ENCODE peak calls at places on chromosomes 12 and 14, in five cellular contexts. One of them, this sample, is unnamed.

GRCh38 chr12:117134059-117134458 is 34.8 kb upstream of the TESC start:
- DNase-seq in MM.1S: peak
- DNase-seq in stimulated activated CD4-positive, alpha-beta T cell treated with anti-CD3 and anti-CD28 coated beads, Interleukin-2, amount 100 ng/mL, for 24 hours: peak
- DNase-seq in stimulated activated CD8-positive, alpha-beta memory T cell treated with anti-CD3 and anti-CD28 coated beads, Interleukin-15, amount 100 ng/mL, for 24 hours: no peak
- DNase-seq in HFFc6: no peak
- DNase-seq in this sample: peak

GRCh38 chr12:129927316-129927900 is 23.6 kb upstream of the TMEM132D start:
- DNase-seq in MM.1S: no peak
- DNase-seq in stimulated activated CD4-positive, alpha-beta T cell treated with anti-CD3 and anti-CD28 coated beads, Interleukin-2, amount 100 ng/mL, for 24 hours: no peak
- DNase-seq in stimulated activated CD8-positive, alpha-beta memory T cell treated with anti-CD3 and anti-CD28 coated beads, Interleukin-15, amount 100 ng/mL, for 24 hours: no peak
- DNase-seq in HFFc6: no peak
- DNase-seq in this sample: no peak

GRCh38 chr12:48786591-48787544 is 2.0 kb downstream of the ADCY6 start:
- DNase-seq in MM.1S: no peak
- DNase-seq in stimulated activated CD4-positive, alpha-beta T cell treated with anti-CD3 and anti-CD28 coated beads, Interleukin-2, amount 100 ng/mL, for 24 hours: no peak
- DNase-seq in stimulated activated CD8-positive, alpha-beta memory T cell treated with anti-CD3 and anti-CD28 coated beads, Interleukin-15, amount 100 ng/mL, for 24 hours: no peak
- DNase-seq in HFFc6: no peak
- DNase-seq in this sample: no peak

GRCh38 chr14:55077155-55077554 is 25.7 kb downstream of the MAPK1IP1L start:
- DNase-seq in MM.1S: no peak
- DNase-seq in stimulated activated CD4-positive, alpha-beta T cell treated with anti-CD3 and anti-CD28 coated beads, Interleukin-2, amount 100 ng/mL, for 24 hours: no peak
- DNase-seq in stimulated activated CD8-positive, alpha-beta memory T cell treated with anti-CD3 and anti-CD28 coated beads, Interleukin-15, amount 100 ng/mL, for 24 hours: no peak
- DNase-seq in HFFc6: peak
- DNase-seq in this sample: peak

GRCh38 chr14:101017209-101017608 is 113.7 kb upstream of the RTL1 start:
- DNase-seq in MM.1S: no peak
- DNase-seq in stimulated activated CD4-positive, alpha-beta T cell treated with anti-CD3 and anti-CD28 coated beads, Interleukin-2, amount 100 ng/mL, for 24 hours: no peak
- DNase-seq in stimulated activated CD8-positive, alpha-beta memory T cell treated with anti-CD3 and anti-CD28 coated beads, Interleukin-15, amount 100 ng/mL, for 24 hours: no peak
- DNase-seq in HFFc6: peak
- DNase-seq in this sample: peak

GRCh38 chr14:22882529-22883190 is 362 bp upstream of the REM2 start:
- DNase-seq in MM.1S: no peak
- DNase-seq in stimulated activated CD4-positive, alpha-beta T cell treated with anti-CD3 and anti-CD28 coated beads, Interleukin-2, amount 100 ng/mL, for 24 hours: no peak
- DNase-seq in stimulated activated CD8-positive, alpha-beta memory T cell treated with anti-CD3 and anti-CD28 coated beads, Interleukin-15, amount 100 ng/mL, for 24 hours: no peak
- DNase-seq in HFFc6: peak
- DNase-seq in this sample: peak

GRCh38 chr12:47938093-47938492 is 25.3 kb upstream of the TMEM106C start:
- DNase-seq in MM.1S: no peak
- DNase-seq in stimulated activated CD4-positive, alpha-beta T cell treated with anti-CD3 and anti-CD28 coated beads, Interleukin-2, amount 100 ng/mL, for 24 hours: no peak
- DNase-seq in stimulated activated CD8-positive, alpha-beta memory T cell treated with anti-CD3 and anti-CD28 coated beads, Interleukin-15, amount 100 ng/mL, for 24 hours: no peak
- DNase-seq in HFFc6: peak
- DNase-seq in this sample: peak

GRCh38 chr14:103078420-103078749 is 5.6 kb upstream of the LBHD2 start:
- DNase-seq in MM.1S: peak
- DNase-seq in stimulated activated CD4-positive, alpha-beta T cell treated with anti-CD3 and anti-CD28 coated beads, Interleukin-2, amount 100 ng/mL, for 24 hours: peak
- DNase-seq in stimulated activated CD8-positive, alpha-beta memory T cell treated with anti-CD3 and anti-CD28 coated beads, Interleukin-15, amount 100 ng/mL, for 24 hours: peak
- DNase-seq in HFFc6: peak
- DNase-seq in this sample: peak

GRCh38 chr12:62653740-62654139 is 187.1 kb downstream of the MON2 start:
- DNase-seq in MM.1S: no peak
- DNase-seq in stimulated activated CD4-positive, alpha-beta T cell treated with anti-CD3 and anti-CD28 coated beads, Interleukin-2, amount 100 ng/mL, for 24 hours: no peak
- DNase-seq in stimulated activated CD8-positive, alpha-beta memory T cell treated with anti-CD3 and anti-CD28 coated beads, Interleukin-15, amount 100 ng/mL, for 24 hours: no peak
- DNase-seq in HFFc6: no peak
- DNase-seq in this sample: no peak

GRCh38 chr12:30796508-30796780 is 41.7 kb upstream of the CAPRIN2 start:
- DNase-seq in MM.1S: no peak
- DNase-seq in stimulated activated CD4-positive, alpha-beta T cell treated with anti-CD3 and anti-CD28 coated beads, Interleukin-2, amount 100 ng/mL, for 24 hours: peak
- DNase-seq in stimulated activated CD8-positive, alpha-beta memory T cell treated with anti-CD3 and anti-CD28 coated beads, Interleukin-15, amount 100 ng/mL, for 24 hours: no peak
- DNase-seq in HFFc6: no peak
- DNase-seq in this sample: peak

GRCh38 chr12:28939427-28939826 is 209.7 kb upstream of the FAR2 start:
- DNase-seq in MM.1S: no peak
- DNase-seq in stimulated activated CD4-positive, alpha-beta T cell treated with anti-CD3 and anti-CD28 coated beads, Interleukin-2, amount 100 ng/mL, for 24 hours: no peak
- DNase-seq in stimulated activated CD8-positive, alpha-beta memory T cell treated with anti-CD3 and anti-CD28 coated beads, Interleukin-15, amount 100 ng/mL, for 24 hours: no peak
- DNase-seq in HFFc6: no peak
- DNase-seq in this sample: no peak

GRCh38 chr14:104359301-104359968 is 220.1 kb upstream of the C14orf180 start:
- DNase-seq in MM.1S: no peak
- DNase-seq in stimulated activated CD4-positive, alpha-beta T cell treated with anti-CD3 and anti-CD28 coated beads, Interleukin-2, amount 100 ng/mL, for 24 hours: no peak
- DNase-seq in stimulated activated CD8-positive, alpha-beta memory T cell treated with anti-CD3 and anti-CD28 coated beads, Interleukin-15, amount 100 ng/mL, for 24 hours: no peak
- DNase-seq in HFFc6: no peak
- DNase-seq in this sample: no peak

GRCh38 chr12:93425736-93426363 is 15.9 kb downstream of the UBE2N start:
- DNase-seq in MM.1S: no peak
- DNase-seq in stimulated activated CD4-positive, alpha-beta T cell treated with anti-CD3 and anti-CD28 coated beads, Interleukin-2, amount 100 ng/mL, for 24 hours: no peak
- DNase-seq in stimulated activated CD8-positive, alpha-beta memory T cell treated with anti-CD3 and anti-CD28 coated beads, Interleukin-15, amount 100 ng/mL, for 24 hours: no peak
- DNase-seq in HFFc6: no peak
- DNase-seq in this sample: no peak

GRCh38 chr14:87992349-87992719 is 648 bp downstream of the GALC start:
- DNase-seq in MM.1S: no peak
- DNase-seq in stimulated activated CD4-positive, alpha-beta T cell treated with anti-CD3 and anti-CD28 coated beads, Interleukin-2, amount 100 ng/mL, for 24 hours: no peak
- DNase-seq in stimulated activated CD8-positive, alpha-beta memory T cell treated with anti-CD3 and anti-CD28 coated beads, Interleukin-15, amount 100 ng/mL, for 24 hours: no peak
- DNase-seq in HFFc6: no peak
- DNase-seq in this sample: no peak

This sample was measured in AG08395.